ENCODE peak calls at places on chromosome 15, in seven cellular contexts. M is GM13977, V is lower lobe of right lung, O is progenitor cell of endocrine pancreas, K is lung, S is breast epithelium, L is body of pancreas. A is an unnamed sample.
A peak's percentile ranks its signal among the peaks of the same experiment; 100 is the strongest.

GRCh38 chr15:51828621-51829359 is 663 bp upstream of the TMOD3 start:
- DNase-seq in K (peak; percentile 44), S (no peak), M (peak; percentile 20), O (no peak), V (peak; percentile 51), L (no peak), A (no peak)

GRCh38 chr15:36406366-36406765 is 173.1 kb upstream of the CDIN1 start:
- DNase-seq in S (no peak), V (no peak), K (no peak), L (no peak), M (no peak), O (no peak), A (no peak)

GRCh38 chr15:60605879-60606304 is 127.0 kb upstream of the ICE2 start:
- DNase-seq in L (peak; percentile 31), M (no peak), O (no peak), S (no peak), V (no peak), K (no peak), A (no peak)

GRCh38 chr15:58329781-58330467 is 101.9 kb upstream of the LIPC start:
- DNase-seq in O (peak; percentile 23), V (peak; percentile 47), S (peak; percentile 56), K (no peak), M (no peak), L (peak; percentile 78), A (no peak)

GRCh38 chr15:62469478-62469873 is 304.4 kb upstream of the C2CD4B start:
- DNase-seq in K (peak; percentile 54), V (no peak), M (no peak), O (no peak), S (no peak), L (no peak), A (no peak)

GRCh38 chr15:50219820-50220219 is 37.8 kb downstream of the SLC27A2 start:
- DNase-seq in M (no peak), K (no peak), L (no peak), V (no peak), O (no peak), S (no peak), A (no peak)

GRCh38 chr15:62404194-62404985 is 239.3 kb upstream of the C2CD4B start:
- DNase-seq in M (no peak), K (no peak), O (no peak), S (no peak), V (no peak), L (no peak), A (no peak)

GRCh38 chr15:57537072-57537471 is 54.6 kb upstream of the MYZAP start:
- DNase-seq in V (no peak), O (no peak), K (no peak), S (no peak), L (peak; percentile 82), M (no peak), A (no peak)

GRCh38 chr15:74240002-74240568 is 4.0 kb downstream of the CCDC33 start:
- DNase-seq in M (no peak), O (no peak), S (peak; percentile 31), L (peak; percentile 94), K (peak; percentile 85), V (peak; percentile 86), A (no peak)

GRCh38 chr15:61228025-61228901 is 839 bp downstream of the RORA start:
- DNase-seq in V (peak; percentile 46), L (no peak), S (no peak), K (no peak), O (no peak), M (peak; percentile 33), A (peak; percentile 14)

GRCh38 chr15:99450896-99451358 is 114.9 kb upstream of the MEF2A start:
- DNase-seq in L (peak; percentile 73), S (peak; percentile 76), V (peak; percentile 80), M (no peak), K (peak; percentile 54), O (no peak), A (no peak)

GRCh38 chr15:95770191-95770590 is 560.3 kb upstream of the NR2F2 start:
- DNase-seq in L (no peak), O (no peak), S (no peak), K (no peak), M (no peak), V (no peak), A (no peak)

GRCh38 chr15:74540135-74540760 is 772 bp upstream of the ARID3B start:
- DNase-seq in V (no peak), K (no peak), O (no peak), L (no peak), M (no peak), S (no peak), A (peak; percentile 43)

GRCh38 chr15:60660290-60661051 is 181.5 kb upstream of the ICE2 start:
- DNase-seq in O (no peak), L (no peak), M (peak; percentile 36), K (no peak), V (no peak), S (no peak), A (peak; percentile 64)

GRCh38 chr15:38059665-38060064 is 125.2 kb downstream of the TMCO5A start:
- DNase-seq in L (no peak), O (no peak), S (no peak), K (no peak), V (no peak), M (no peak), A (peak; percentile 39)

GRCh38 chr15:38054488-38054887 is 120.0 kb downstream of the TMCO5A start:
- DNase-seq in V (no peak), S (no peak), M (no peak), O (no peak), K (no peak), L (no peak), A (no peak)

GRCh38 chr15:38062679-38063078 is 128.2 kb downstream of the TMCO5A start:
- DNase-seq in S (no peak), M (no peak), L (no peak), O (no peak), V (no peak), K (no peak), A (no peak)

GRCh38 chr15:38061856-38062649 is 127.6 kb downstream of the TMCO5A start:
- DNase-seq in S (no peak), K (no peak), M (no peak), L (no peak), V (no peak), O (no peak), A (no peak)

DNA sequence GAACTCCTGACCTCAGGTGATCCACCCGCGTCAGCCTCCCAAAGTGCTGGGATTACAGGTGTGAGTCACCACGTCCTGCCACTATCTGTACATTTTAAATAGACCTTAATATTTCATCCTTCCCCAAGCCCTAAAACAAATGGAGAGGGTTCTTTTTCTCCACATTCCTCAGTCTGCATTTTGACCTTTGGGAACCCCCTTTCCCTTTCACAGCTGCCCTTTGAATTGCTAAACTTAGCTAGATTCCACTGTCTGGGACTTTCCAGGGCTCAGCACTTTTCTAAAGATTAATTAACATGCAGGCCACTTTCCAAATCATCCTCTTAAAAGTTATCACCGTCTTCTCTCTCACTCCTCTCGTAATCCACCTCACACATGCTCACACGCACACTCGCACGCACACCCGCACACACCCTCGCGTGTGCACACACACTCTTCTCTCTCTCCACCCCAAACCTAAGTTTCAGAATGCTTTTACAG is 124.2 kb downstream of the TMCO5A start:
- DNase-seq in O (no peak), L (no peak), S (no peak), V (no peak), M (no peak), K (no peak), A (peak; percentile 36)
- TF ChIP-seq CTCF in O (no peak), L (no peak), S (no peak), V (no peak), M (no peak), K (no peak), A (no peak)

GRCh38 chr15:90191795-90192494 is 9.2 kb upstream of the SEMA4B start:
- DNase-seq in L (peak; percentile 97), K (peak; percentile 50), O (no peak), V (peak; percentile 75), S (peak; percentile 81), M (peak; percentile 55), A (peak; percentile 88)
- TF ChIP-seq CTCF in L (no peak), K (no peak), O (no peak), V (no peak), S (no peak), M (peak; percentile 12), A (no peak)

DNA sequence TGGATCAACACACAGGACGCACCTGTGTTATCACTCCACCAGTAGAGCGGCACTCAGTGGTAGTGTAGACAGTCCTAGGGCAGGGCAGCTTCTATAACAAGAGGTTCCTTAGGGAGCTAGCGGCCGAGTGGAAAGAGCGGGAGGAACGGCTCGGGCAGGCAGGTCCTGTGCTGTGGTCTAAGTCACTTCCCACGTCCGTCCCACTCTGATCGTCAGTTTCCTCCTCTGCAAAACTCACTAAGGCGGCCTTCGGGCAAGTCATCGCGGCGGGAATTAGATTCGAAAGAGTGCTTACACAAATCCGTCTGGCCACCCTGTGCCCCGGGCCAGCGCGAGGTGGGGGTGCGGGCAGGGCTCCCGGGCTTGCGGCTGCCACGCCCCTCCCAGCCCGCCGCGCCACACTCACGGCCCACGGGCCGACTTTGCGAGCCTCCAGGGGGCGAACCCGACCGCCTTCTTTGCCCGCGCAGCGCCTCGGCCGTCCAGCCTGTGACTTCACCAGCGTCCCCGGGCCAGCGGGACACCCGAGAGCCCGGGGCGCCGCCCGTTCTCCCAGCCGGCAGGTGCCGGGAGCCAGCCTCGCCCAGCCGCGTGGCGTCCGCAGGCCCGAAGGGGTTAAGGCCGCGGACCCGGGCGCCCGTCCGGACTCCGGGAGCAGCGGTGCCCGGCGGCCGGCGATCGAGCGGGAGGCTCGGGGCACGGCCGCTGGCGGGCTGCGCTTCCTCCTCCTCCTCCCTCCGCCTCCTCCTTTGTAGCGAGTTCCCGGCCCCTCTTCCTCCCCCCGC is 426 bp upstream of the CORO2B start:
- DNase-seq in S (peak; percentile 41), M (peak; percentile 44), L (peak; percentile 43), O (peak; percentile 49), V (peak; percentile 72), K (peak; percentile 45), A (no peak)
- TF ChIP-seq CTCF in S (peak; percentile 54), M (peak; percentile 20), L (peak; percentile 27), O (peak; percentile 55), V (peak; percentile 58), K (peak; percentile 55), A (no peak)

GRCh38 chr15:79828447-79828846 is 68.4 kb downstream of the MTHFS start:
- DNase-seq in V (no peak), L (no peak), K (no peak), O (no peak), S (no peak), M (no peak), A (no peak)

GRCh38 chr15:79826800-79827199 is 70.0 kb downstream of the MTHFS start:
- DNase-seq in M (no peak), L (no peak), V (no peak), O (no peak), S (no peak), K (no peak), A (no peak)

GRCh38 chr15:79820820-79821219 is 76.0 kb downstream of the MTHFS start:
- DNase-seq in S (no peak), O (no peak), L (no peak), M (no peak), K (no peak), V (no peak), A (no peak)

GRCh38 chr15:79820176-79820575 is 76.6 kb downstream of the MTHFS start:
- DNase-seq in O (no peak), L (no peak), K (no peak), S (no peak), M (no peak), V (no peak), A (no peak)

DNA sequence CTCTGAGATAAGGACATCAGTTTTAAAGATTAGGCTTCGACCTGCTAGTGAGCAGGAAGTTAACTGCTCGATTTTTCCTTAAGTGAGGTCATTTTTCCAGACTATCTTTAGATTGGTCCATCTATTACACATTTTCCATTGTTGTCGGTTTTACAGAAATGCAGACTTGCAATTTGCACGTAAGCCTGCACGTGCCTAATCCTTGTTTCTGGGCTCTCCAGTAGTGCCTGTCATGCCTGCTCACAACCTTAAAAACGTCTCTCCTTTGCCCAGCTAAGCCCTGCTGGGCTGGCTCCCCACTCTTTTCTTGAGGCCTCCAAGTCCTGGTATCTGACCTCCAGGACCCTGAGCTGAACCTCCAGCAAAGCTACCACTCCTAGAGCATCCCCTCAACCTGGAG is 72.5 kb downstream of the MTHFS start:
- DNase-seq in O (no peak), S (no peak), V (no peak), M (no peak), L (no peak), K (no peak), A (no peak)
- TF ChIP-seq CTCF in O (no peak), S (no peak), V (no peak), M (no peak), L (no peak), K (no peak), A (no peak)

A was measured in MM.1S.